ENCODE peak calls at places on chromosomes 12 and 14, in ten cellular contexts. T, H, K, W, Y, F, V, O, Z and C are unnamed samples.

GRCh38 chr14:69999246-69999645 is 120.0 kb downstream of the SMOC1 start:
- DNase-seq in T (no peak), H (no peak), K (no peak), W (peak; percentile 97), Y (no peak), F (no peak), V (no peak), O (no peak), Z (no peak), C (peak; percentile 97)

GRCh38 chr14:68208218-68208617 is 388.6 kb downstream of the RAD51B start:
- DNase-seq in T (no peak), H (no peak), K (no peak), W (no peak), Y (no peak), F (no peak), V (peak; percentile 64), O (no peak), Z (no peak), C (peak; percentile 70)

GRCh38 chr14:55583942-55584468 is 4.0 kb downstream of the KTN1 start:
- DNase-seq in T (no peak), H (no peak), K (no peak), W (no peak), Y (no peak), F (no peak), V (peak; percentile 34), O (no peak), Z (no peak), C (no peak)

GRCh38 chr12:131929530-131930456 is 717 bp downstream of the PUS1 start:
- DNase-seq in T (no peak), H (no peak), K (no peak), W (no peak), Y (no peak), F (no peak), V (peak; percentile 54), O (no peak), Z (no peak), C (no peak)

GRCh38 chr12:6327591-6328041 is 14.3 kb downstream of the TNFRSF1A start:
- DNase-seq in T (no peak), H (peak; percentile 45), K (no peak), W (no peak), Y (no peak), F (no peak), V (no peak), O (no peak), Z (no peak), C (no peak)

GRCh38 chr12:98352218-98352811 is 163.1 kb upstream of the TMPO start:
- DNase-seq in T (peak; percentile 47), H (no peak), K (no peak), W (peak; percentile 34), Y (no peak), F (no peak), V (peak; percentile 13), O (no peak), Z (no peak), C (peak; percentile 99)

GRCh38 chr12:3236345-3237153 is 159.4 kb downstream of the TSPAN9 start:
- DNase-seq in T (no peak), H (peak; percentile 57), K (no peak), W (no peak), Y (no peak), F (no peak), V (peak; percentile 78), O (no peak), Z (no peak), C (peak; percentile 61)

GRCh38 chr14:62654641-62655040 is 390.6 kb downstream of the KCNH5 start:
- DNase-seq in T (no peak), H (no peak), K (no peak), W (peak; percentile 33), Y (no peak), F (no peak), V (peak; percentile 65), O (no peak), Z (no peak), C (peak; percentile 65)

GRCh38 chr12:110846615-110847566 is at the start of gene CCDC63:
- DNase-seq in T (no peak), H (peak; percentile 17), K (peak; percentile 20), W (no peak), Y (peak; percentile 32), F (peak; percentile 82), V (peak; percentile 75), O (peak; percentile 9), Z (peak; percentile 63), C (peak; percentile 55)
- H3K4me3 ChIP-seq in T (peak within 1 kb of the TSS; percentile 20), H (peak within 1 kb of the TSS; percentile 27), K (no peak within 1 kb of the TSS), W (no peak within 1 kb of the TSS), Y (no peak within 1 kb of the TSS), F (peak within 1 kb of the TSS; percentile 18), V (peak within 1 kb of the TSS; percentile 24), O (peak within 1 kb of the TSS; percentile 61), Z (peak within 1 kb of the TSS; percentile 46), C (no peak within 1 kb of the TSS)

GRCh38 chr14:91315844-91316267 is 71.4 kb upstream of the GPR68 start:
- DNase-seq in T (no peak), H (no peak), K (no peak), W (no peak), Y (no peak), F (no peak), V (no peak), O (peak; percentile 79), Z (no peak), C (no peak)

GRCh38 chr14:91316761-91317160 is 72.3 kb upstream of the GPR68 start:
- DNase-seq in T (no peak), H (no peak), K (no peak), W (no peak), Y (no peak), F (no peak), V (no peak), O (no peak), Z (no peak), C (no peak)

GRCh38 chr14:91320266-91320665 is 75.8 kb upstream of the GPR68 start:
- DNase-seq in T (no peak), H (no peak), K (no peak), W (no peak), Y (no peak), F (no peak), V (no peak), O (no peak), Z (no peak), C (no peak)

GRCh38 chr14:91318911-91319310 is 74.4 kb upstream of the GPR68 start:
- DNase-seq in T (no peak), H (no peak), K (no peak), W (no peak), Y (no peak), F (no peak), V (no peak), O (no peak), Z (no peak), C (no peak)

DNA sequence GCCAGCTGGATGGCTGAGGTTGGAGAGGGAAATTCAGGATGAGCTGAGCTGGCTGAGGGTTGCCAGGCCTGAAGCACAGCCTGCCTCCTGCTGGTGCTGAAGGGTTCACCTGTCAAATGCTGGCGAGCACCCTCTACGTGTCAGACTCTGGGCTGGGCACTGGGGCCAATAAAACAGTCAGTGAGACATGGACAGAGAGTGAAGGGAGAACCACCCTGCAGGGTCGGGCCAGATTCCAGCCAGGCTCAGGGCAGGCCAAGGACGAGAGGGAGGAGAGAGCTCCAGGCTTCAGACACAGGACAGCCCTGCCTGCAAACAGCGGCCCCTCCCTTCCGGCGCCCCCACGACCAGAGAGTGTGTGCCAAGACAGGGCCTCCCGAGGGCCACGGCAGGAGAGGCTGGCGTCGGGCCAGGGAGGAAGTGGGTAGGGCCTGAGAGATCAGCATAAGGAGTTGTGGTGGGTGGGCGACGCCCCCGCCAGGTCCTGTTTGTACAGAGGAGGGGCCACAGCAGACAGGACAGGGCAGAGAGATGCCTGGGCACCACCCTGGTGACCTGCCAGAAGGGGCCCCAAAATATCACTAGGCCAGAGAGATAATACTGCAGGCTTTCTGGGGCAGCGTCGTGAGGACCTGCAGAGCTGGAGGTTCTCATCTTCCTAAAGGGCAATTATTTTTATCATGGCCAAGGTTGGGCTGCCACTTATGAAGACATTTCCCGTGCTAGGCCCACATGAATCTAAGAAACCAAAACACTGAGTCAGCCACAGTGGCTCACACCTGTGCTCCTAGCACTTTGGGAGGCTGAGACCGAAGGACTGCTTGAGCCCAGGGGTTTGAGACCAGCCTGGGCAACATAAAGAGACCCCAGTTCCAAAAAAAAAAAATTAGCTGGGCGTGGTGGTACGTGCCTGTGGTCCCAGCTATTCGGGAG is 73.1 kb upstream of the GPR68 start:
- DNase-seq in T (no peak), H (peak; percentile 57), K (no peak), W (no peak), Y (peak; percentile 44), F (no peak), V (no peak), O (peak; percentile 84), Z (peak; percentile 91), C (peak; percentile 8)
- TF ChIP-seq CTCF in T (no peak), H (peak; percentile 10), K (no peak), W (no peak), Y (no peak), F (peak; percentile 9), V (no peak), O (no peak), Z (peak; percentile 30), C (no peak)

DNA sequence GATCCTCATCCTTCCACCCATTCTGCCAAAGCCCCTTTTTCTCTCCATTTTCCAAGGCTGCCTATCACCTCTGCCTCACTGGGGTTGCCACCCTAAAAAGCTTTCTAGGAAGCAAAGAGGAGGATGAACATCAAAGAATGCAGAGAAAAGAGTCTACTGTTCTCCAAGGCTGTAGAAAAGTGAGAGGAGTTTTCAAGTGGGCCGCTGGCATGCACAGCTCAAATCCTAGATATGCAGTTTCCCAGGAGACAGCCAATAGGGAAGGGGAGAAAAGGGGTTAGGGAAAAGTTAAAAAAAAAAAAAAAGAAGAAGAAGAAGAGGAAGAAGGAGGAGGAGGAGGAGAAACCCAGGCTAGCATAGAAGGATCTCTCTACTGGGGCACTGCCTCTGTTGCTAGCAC is 650 bp downstream of the BATF start:
- DNase-seq in T (no peak), H (no peak), K (no peak), W (no peak), Y (no peak), F (no peak), V (no peak), O (no peak), Z (no peak), C (no peak)
- H3K4me3 ChIP-seq in T (no peak overlapping the region), H (no peak overlapping the region), K (no peak overlapping the region), W (no peak overlapping the region), Y (no peak overlapping the region), F (peak overlapping the region; percentile 42), V (no peak overlapping the region), O (peak overlapping the region; percentile 75), Z (peak overlapping the region; percentile 57), C (no peak overlapping the region)

GRCh38 chr12:121330692-121331091 is 21.5 kb downstream of the ANAPC5 start:
- DNase-seq in T (no peak), H (no peak), K (no peak), W (no peak), Y (no peak), F (no peak), V (no peak), O (no peak), Z (no peak), C (no peak)

GRCh38 chr12:121337416-121337815 is 14.8 kb downstream of the ANAPC5 start:
- DNase-seq in T (no peak), H (no peak), K (no peak), W (no peak), Y (no peak), F (no peak), V (no peak), O (no peak), Z (no peak), C (no peak)

GRCh38 chr12:121333747-121334146 is 18.5 kb downstream of the ANAPC5 start:
- DNase-seq in T (no peak), H (no peak), K (no peak), W (no peak), Y (no peak), F (no peak), V (no peak), O (no peak), Z (no peak), C (no peak)

GRCh38 chr12:121331268-121331667 is 20.9 kb downstream of the ANAPC5 start:
- DNase-seq in T (no peak), H (no peak), K (no peak), W (no peak), Y (no peak), F (no peak), V (no peak), O (no peak), Z (no peak), C (no peak)

GRCh38 chr12:121334513-121335343 is 17.5 kb downstream of the ANAPC5 start:
- DNase-seq in T (peak; percentile 11), H (no peak), K (no peak), W (peak; percentile 36), Y (no peak), F (no peak), V (peak; percentile 75), O (no peak), Z (no peak), C (peak; percentile 67)
- TF ChIP-seq CTCF in T (peak; percentile 88), H (peak; percentile 81), K (peak; percentile 75), W (peak; percentile 86), Y (no peak), F (peak; percentile 85), V (peak; percentile 71), O (peak; percentile 92), Z (peak; percentile 86), C (peak; percentile 77)